ENCODE peak calls at places on chromosomes 5 and 9, in ten cellular contexts. One of them, this sample, is unnamed.

GRCh38 chr9:135833864-135834263 is 73.5 kb downstream of the CAMSAP1 start:
- DNase-seq in activated CD4-positive, alpha-beta T cell treated with anti-CD3 and anti-CD28 coated beads, Interleukin-2, amount 50 U/mL, for 4 hours: no peak
- DNase-seq in central memory CD4-positive, alpha-beta T cell: no peak
- DNase-seq in HuH-7.5: no peak
- DNase-seq in CD4-positive, alpha-beta memory T cell: no peak
- DNase-seq in GDM1: no peak
- DNase-seq in MM.1S: no peak
- DNase-seq in left cardiac atrium: no peak
- DNase-seq in T-helper 9 cell: no peak
- DNase-seq in EL: no peak
- DNase-seq in this sample: no peak

GRCh38 chr5:6747103-6747502 is 33.9 kb downstream of the TENT4A start:
- DNase-seq in CD4-positive, alpha-beta memory T cell: no peak
- DNase-seq in activated CD4-positive, alpha-beta T cell treated with anti-CD3 and anti-CD28 coated beads, Interleukin-2, amount 50 U/mL, for 4 hours: no peak
- DNase-seq in left cardiac atrium: no peak
- DNase-seq in central memory CD4-positive, alpha-beta T cell: no peak
- DNase-seq in T-helper 9 cell: no peak
- DNase-seq in MM.1S: no peak
- DNase-seq in GDM1: no peak
- DNase-seq in EL: no peak
- DNase-seq in HuH-7.5: no peak
- DNase-seq in this sample: no peak

GRCh38 chr9:70795841-70796240 is 325.6 kb downstream of the TRPM3 start:
- DNase-seq in T-helper 9 cell: no peak
- DNase-seq in MM.1S: no peak
- DNase-seq in central memory CD4-positive, alpha-beta T cell: no peak
- DNase-seq in left cardiac atrium: no peak
- DNase-seq in CD4-positive, alpha-beta memory T cell: no peak
- DNase-seq in EL: no peak
- DNase-seq in GDM1: no peak
- DNase-seq in activated CD4-positive, alpha-beta T cell treated with anti-CD3 and anti-CD28 coated beads, Interleukin-2, amount 50 U/mL, for 4 hours: no peak
- DNase-seq in HuH-7.5: no peak
- DNase-seq in this sample: no peak

GRCh38 chr9:1429328-1429727 is 379.2 kb downstream of the DMRT2 start:
- DNase-seq in T-helper 9 cell: no peak
- DNase-seq in EL: peak
- DNase-seq in left cardiac atrium: no peak
- DNase-seq in central memory CD4-positive, alpha-beta T cell: no peak
- DNase-seq in GDM1: no peak
- DNase-seq in activated CD4-positive, alpha-beta T cell treated with anti-CD3 and anti-CD28 coated beads, Interleukin-2, amount 50 U/mL, for 4 hours: no peak
- DNase-seq in HuH-7.5: no peak
- DNase-seq in CD4-positive, alpha-beta memory T cell: no peak
- DNase-seq in MM.1S: no peak
- DNase-seq in this sample: no peak

GRCh38 chr5:95219411-95219810 is 65.5 kb downstream of the MCTP1 start:
- DNase-seq in activated CD4-positive, alpha-beta T cell treated with anti-CD3 and anti-CD28 coated beads, Interleukin-2, amount 50 U/mL, for 4 hours: no peak
- DNase-seq in CD4-positive, alpha-beta memory T cell: no peak
- DNase-seq in EL: no peak
- DNase-seq in HuH-7.5: no peak
- DNase-seq in left cardiac atrium: no peak
- DNase-seq in central memory CD4-positive, alpha-beta T cell: no peak
- DNase-seq in T-helper 9 cell: no peak
- DNase-seq in MM.1S: no peak
- DNase-seq in GDM1: no peak
- DNase-seq in this sample: no peak

GRCh38 chr9:7228786-7229185 is 471.0 kb downstream of the KDM4C start:
- DNase-seq in HuH-7.5: no peak
- DNase-seq in MM.1S: no peak
- DNase-seq in EL: no peak
- DNase-seq in T-helper 9 cell: no peak
- DNase-seq in left cardiac atrium: no peak
- DNase-seq in activated CD4-positive, alpha-beta T cell treated with anti-CD3 and anti-CD28 coated beads, Interleukin-2, amount 50 U/mL, for 4 hours: no peak
- DNase-seq in central memory CD4-positive, alpha-beta T cell: no peak
- DNase-seq in GDM1: no peak
- DNase-seq in CD4-positive, alpha-beta memory T cell: no peak
- DNase-seq in this sample: no peak

GRCh38 chr5:71456362-71456743 is 902 bp downstream of the BDP1 start:
- DNase-seq in activated CD4-positive, alpha-beta T cell treated with anti-CD3 and anti-CD28 coated beads, Interleukin-2, amount 50 U/mL, for 4 hours: no peak
- DNase-seq in GDM1: no peak
- DNase-seq in HuH-7.5: no peak
- DNase-seq in EL: no peak
- DNase-seq in CD4-positive, alpha-beta memory T cell: no peak
- DNase-seq in T-helper 9 cell: no peak
- DNase-seq in MM.1S: peak
- DNase-seq in central memory CD4-positive, alpha-beta T cell: no peak
- DNase-seq in left cardiac atrium: no peak
- DNase-seq in this sample: no peak

GRCh38 chr5:147751156-147751830 is 31.2 kb downstream of the JAKMIP2 start:
- DNase-seq in EL: no peak
- DNase-seq in central memory CD4-positive, alpha-beta T cell: no peak
- DNase-seq in T-helper 9 cell: no peak
- DNase-seq in GDM1: no peak
- DNase-seq in activated CD4-positive, alpha-beta T cell treated with anti-CD3 and anti-CD28 coated beads, Interleukin-2, amount 50 U/mL, for 4 hours: no peak
- DNase-seq in left cardiac atrium: no peak
- DNase-seq in HuH-7.5: no peak
- DNase-seq in MM.1S: no peak
- DNase-seq in CD4-positive, alpha-beta memory T cell: no peak
- DNase-seq in this sample: no peak

GRCh38 chr9:128550226-128550625 is 2.2 kb upstream of the SPTAN1 start:
- DNase-seq in left cardiac atrium: no peak
- DNase-seq in HuH-7.5: no peak
- DNase-seq in EL: no peak
- DNase-seq in MM.1S: no peak
- DNase-seq in central memory CD4-positive, alpha-beta T cell: no peak
- DNase-seq in T-helper 9 cell: no peak
- DNase-seq in activated CD4-positive, alpha-beta T cell treated with anti-CD3 and anti-CD28 coated beads, Interleukin-2, amount 50 U/mL, for 4 hours: peak
- DNase-seq in GDM1: no peak
- DNase-seq in CD4-positive, alpha-beta memory T cell: no peak
- DNase-seq in this sample: no peak

GRCh38 chr9:120708526-120709224 is 5.6 kb downstream of the MEGF9 start:
- DNase-seq in HuH-7.5: no peak
- DNase-seq in MM.1S: no peak
- DNase-seq in left cardiac atrium: no peak
- DNase-seq in activated CD4-positive, alpha-beta T cell treated with anti-CD3 and anti-CD28 coated beads, Interleukin-2, amount 50 U/mL, for 4 hours: no peak
- DNase-seq in central memory CD4-positive, alpha-beta T cell: no peak
- DNase-seq in CD4-positive, alpha-beta memory T cell: no peak
- DNase-seq in GDM1: no peak
- DNase-seq in T-helper 9 cell: no peak
- DNase-seq in EL: peak
- DNase-seq in this sample: no peak

GRCh38 chr5:15885156-15885555 is 294.4 kb downstream of the MARCHF11 start:
- DNase-seq in HuH-7.5: no peak
- DNase-seq in EL: peak
- DNase-seq in T-helper 9 cell: no peak
- DNase-seq in activated CD4-positive, alpha-beta T cell treated with anti-CD3 and anti-CD28 coated beads, Interleukin-2, amount 50 U/mL, for 4 hours: no peak
- DNase-seq in central memory CD4-positive, alpha-beta T cell: no peak
- DNase-seq in MM.1S: no peak
- DNase-seq in GDM1: no peak
- DNase-seq in CD4-positive, alpha-beta memory T cell: no peak
- DNase-seq in left cardiac atrium: no peak
- DNase-seq in this sample: no peak

GRCh38 chr9:135086597-135087488 is 625 bp upstream of the OLFM1 start:
- DNase-seq in T-helper 9 cell: no peak
- DNase-seq in HuH-7.5: no peak
- DNase-seq in MM.1S: no peak
- DNase-seq in central memory CD4-positive, alpha-beta T cell: no peak
- DNase-seq in activated CD4-positive, alpha-beta T cell treated with anti-CD3 and anti-CD28 coated beads, Interleukin-2, amount 50 U/mL, for 4 hours: no peak
- DNase-seq in left cardiac atrium: no peak
- DNase-seq in GDM1: no peak
- DNase-seq in CD4-positive, alpha-beta memory T cell: no peak
- DNase-seq in EL: no peak
- DNase-seq in this sample: no peak

GRCh38 chr5:137561572-137561971 is 62.4 kb upstream of the SPOCK1 start:
- DNase-seq in HuH-7.5: no peak
- DNase-seq in GDM1: no peak
- DNase-seq in CD4-positive, alpha-beta memory T cell: no peak
- DNase-seq in activated CD4-positive, alpha-beta T cell treated with anti-CD3 and anti-CD28 coated beads, Interleukin-2, amount 50 U/mL, for 4 hours: no peak
- DNase-seq in EL: peak
- DNase-seq in T-helper 9 cell: no peak
- DNase-seq in MM.1S: no peak
- DNase-seq in central memory CD4-positive, alpha-beta T cell: no peak
- DNase-seq in left cardiac atrium: no peak
- DNase-seq in this sample: no peak

GRCh38 chr9:134265078-134265477 is 61.2 kb upstream of the RXRA start:
- DNase-seq in left cardiac atrium: no peak
- DNase-seq in MM.1S: no peak
- DNase-seq in CD4-positive, alpha-beta memory T cell: no peak
- DNase-seq in central memory CD4-positive, alpha-beta T cell: no peak
- DNase-seq in HuH-7.5: no peak
- DNase-seq in activated CD4-positive, alpha-beta T cell treated with anti-CD3 and anti-CD28 coated beads, Interleukin-2, amount 50 U/mL, for 4 hours: no peak
- DNase-seq in T-helper 9 cell: no peak
- DNase-seq in EL: no peak
- DNase-seq in GDM1: no peak
- DNase-seq in this sample: no peak

GRCh38 chr9:110255417-110256141 is 728 bp downstream of the TXN start:
- DNase-seq in central memory CD4-positive, alpha-beta T cell: peak
- DNase-seq in MM.1S: peak
- DNase-seq in HuH-7.5: peak
- DNase-seq in left cardiac atrium: peak
- DNase-seq in CD4-positive, alpha-beta memory T cell: peak
- DNase-seq in activated CD4-positive, alpha-beta T cell treated with anti-CD3 and anti-CD28 coated beads, Interleukin-2, amount 50 U/mL, for 4 hours: peak
- DNase-seq in T-helper 9 cell: peak
- DNase-seq in GDM1: no peak
- DNase-seq in EL: peak
- DNase-seq in this sample: no peak

GRCh38 chr9:36840895-36841536 is 193.1 kb downstream of the PAX5 start:
- DNase-seq in CD4-positive, alpha-beta memory T cell: no peak
- DNase-seq in HuH-7.5: peak
- DNase-seq in T-helper 9 cell: no peak
- DNase-seq in GDM1: no peak
- DNase-seq in MM.1S: no peak
- DNase-seq in EL: no peak
- DNase-seq in activated CD4-positive, alpha-beta T cell treated with anti-CD3 and anti-CD28 coated beads, Interleukin-2, amount 50 U/mL, for 4 hours: no peak
- DNase-seq in central memory CD4-positive, alpha-beta T cell: no peak
- DNase-seq in left cardiac atrium: no peak
- DNase-seq in this sample: no peak

GRCh38 chr5:116939641-116940040 is 365.0 kb upstream of the SEMA6A start:
- DNase-seq in MM.1S: no peak
- DNase-seq in central memory CD4-positive, alpha-beta T cell: no peak
- DNase-seq in left cardiac atrium: no peak
- DNase-seq in GDM1: no peak
- DNase-seq in HuH-7.5: no peak
- DNase-seq in T-helper 9 cell: no peak
- DNase-seq in EL: no peak
- DNase-seq in activated CD4-positive, alpha-beta T cell treated with anti-CD3 and anti-CD28 coated beads, Interleukin-2, amount 50 U/mL, for 4 hours: no peak
- DNase-seq in CD4-positive, alpha-beta memory T cell: no peak
- DNase-seq in this sample: no peak

GRCh38 chr5:132022737-132023136 is 11.3 kb upstream of the ACSL6 start:
- DNase-seq in HuH-7.5: no peak
- DNase-seq in EL: no peak
- DNase-seq in T-helper 9 cell: no peak
- DNase-seq in GDM1: no peak
- DNase-seq in activated CD4-positive, alpha-beta T cell treated with anti-CD3 and anti-CD28 coated beads, Interleukin-2, amount 50 U/mL, for 4 hours: no peak
- DNase-seq in left cardiac atrium: no peak
- DNase-seq in central memory CD4-positive, alpha-beta T cell: no peak
- DNase-seq in CD4-positive, alpha-beta memory T cell: no peak
- DNase-seq in MM.1S: no peak
- DNase-seq in this sample: no peak

GRCh38 chr5:180090769-180091546 is 19.4 kb upstream of the RNF130 start:
- DNase-seq in T-helper 9 cell: no peak
- DNase-seq in HuH-7.5: peak
- DNase-seq in left cardiac atrium: no peak
- DNase-seq in MM.1S: peak
- DNase-seq in activated CD4-positive, alpha-beta T cell treated with anti-CD3 and anti-CD28 coated beads, Interleukin-2, amount 50 U/mL, for 4 hours: no peak
- DNase-seq in GDM1: peak
- DNase-seq in central memory CD4-positive, alpha-beta T cell: no peak
- DNase-seq in CD4-positive, alpha-beta memory T cell: no peak
- DNase-seq in EL: peak
- DNase-seq in this sample: no peak

GRCh38 chr5:167294861-167295685 is 996.4 kb upstream of the WWC1 start:
- DNase-seq in HuH-7.5: no peak
- DNase-seq in EL: peak
- DNase-seq in central memory CD4-positive, alpha-beta T cell: no peak
- DNase-seq in left cardiac atrium: no peak
- DNase-seq in GDM1: no peak
- DNase-seq in T-helper 9 cell: no peak
- DNase-seq in activated CD4-positive, alpha-beta T cell treated with anti-CD3 and anti-CD28 coated beads, Interleukin-2, amount 50 U/mL, for 4 hours: no peak
- DNase-seq in MM.1S: no peak
- DNase-seq in CD4-positive, alpha-beta memory T cell: no peak
- DNase-seq in this sample: no peak

GRCh38 chr9:34584970-34585369 is 4.6 kb downstream of the CNTFR start:
- DNase-seq in CD4-positive, alpha-beta memory T cell: no peak
- DNase-seq in left cardiac atrium: no peak
- DNase-seq in MM.1S: no peak
- DNase-seq in EL: no peak
- DNase-seq in activated CD4-positive, alpha-beta T cell treated with anti-CD3 and anti-CD28 coated beads, Interleukin-2, amount 50 U/mL, for 4 hours: no peak
- DNase-seq in central memory CD4-positive, alpha-beta T cell: no peak
- DNase-seq in HuH-7.5: no peak
- DNase-seq in GDM1: no peak
- DNase-seq in T-helper 9 cell: no peak
- DNase-seq in this sample: no peak

GRCh38 chr5:131983244-131983771 is 28.1 kb downstream of the ACSL6 start:
- DNase-seq in EL: no peak
- DNase-seq in MM.1S: no peak
- DNase-seq in HuH-7.5: no peak
- DNase-seq in activated CD4-positive, alpha-beta T cell treated with anti-CD3 and anti-CD28 coated beads, Interleukin-2, amount 50 U/mL, for 4 hours: no peak
- DNase-seq in T-helper 9 cell: no peak
- DNase-seq in left cardiac atrium: no peak
- DNase-seq in CD4-positive, alpha-beta memory T cell: no peak
- DNase-seq in central memory CD4-positive, alpha-beta T cell: no peak
- DNase-seq in GDM1: no peak
- DNase-seq in this sample: no peak

GRCh38 chr5:124773291-124774001 is 27.0 kb upstream of the ZNF608 start:
- DNase-seq in left cardiac atrium: no peak
- DNase-seq in GDM1: no peak
- DNase-seq in EL: no peak
- DNase-seq in T-helper 9 cell: no peak
- DNase-seq in activated CD4-positive, alpha-beta T cell treated with anti-CD3 and anti-CD28 coated beads, Interleukin-2, amount 50 U/mL, for 4 hours: no peak
- DNase-seq in CD4-positive, alpha-beta memory T cell: no peak
- DNase-seq in central memory CD4-positive, alpha-beta T cell: no peak
- DNase-seq in HuH-7.5: no peak
- DNase-seq in MM.1S: no peak
- DNase-seq in this sample: no peak

GRCh38 chr9:114804504-114804903 is 1.3 kb downstream of the TNFSF15 start:
- DNase-seq in T-helper 9 cell: no peak
- DNase-seq in HuH-7.5: peak
- DNase-seq in left cardiac atrium: no peak
- DNase-seq in CD4-positive, alpha-beta memory T cell: no peak
- DNase-seq in central memory CD4-positive, alpha-beta T cell: no peak
- DNase-seq in MM.1S: no peak
- DNase-seq in EL: peak
- DNase-seq in activated CD4-positive, alpha-beta T cell treated with anti-CD3 and anti-CD28 coated beads, Interleukin-2, amount 50 U/mL, for 4 hours: no peak
- DNase-seq in GDM1: no peak
- DNase-seq in this sample: no peak

GRCh38 chr9:120439147-120439546 is 140.8 kb downstream of the CDK5RAP2 start:
- DNase-seq in HuH-7.5: peak
- DNase-seq in EL: peak
- DNase-seq in left cardiac atrium: no peak
- DNase-seq in activated CD4-positive, alpha-beta T cell treated with anti-CD3 and anti-CD28 coated beads, Interleukin-2, amount 50 U/mL, for 4 hours: no peak
- DNase-seq in GDM1: no peak
- DNase-seq in central memory CD4-positive, alpha-beta T cell: no peak
- DNase-seq in CD4-positive, alpha-beta memory T cell: no peak
- DNase-seq in T-helper 9 cell: no peak
- DNase-seq in MM.1S: peak
- DNase-seq in this sample: no peak

GRCh38 chr5:14330729-14331128 is 187.6 kb downstream of the TRIO start:
- DNase-seq in CD4-positive, alpha-beta memory T cell: no peak
- DNase-seq in left cardiac atrium: no peak
- DNase-seq in central memory CD4-positive, alpha-beta T cell: no peak
- DNase-seq in GDM1: no peak
- DNase-seq in EL: no peak
- DNase-seq in HuH-7.5: no peak
- DNase-seq in T-helper 9 cell: no peak
- DNase-seq in activated CD4-positive, alpha-beta T cell treated with anti-CD3 and anti-CD28 coated beads, Interleukin-2, amount 50 U/mL, for 4 hours: no peak
- DNase-seq in MM.1S: no peak
- DNase-seq in this sample: no peak

GRCh38 chr5:149608936-149609502 is 27.7 kb downstream of the ARHGEF37 start:
- DNase-seq in CD4-positive, alpha-beta memory T cell: no peak
- DNase-seq in left cardiac atrium: no peak
- DNase-seq in MM.1S: no peak
- DNase-seq in central memory CD4-positive, alpha-beta T cell: no peak
- DNase-seq in EL: no peak
- DNase-seq in GDM1: no peak
- DNase-seq in HuH-7.5: no peak
- DNase-seq in T-helper 9 cell: no peak
- DNase-seq in activated CD4-positive, alpha-beta T cell treated with anti-CD3 and anti-CD28 coated beads, Interleukin-2, amount 50 U/mL, for 4 hours: no peak
- DNase-seq in this sample: no peak

GRCh38 chr5:153863941-153864340 is 174.8 kb downstream of the FAM114A2 start:
- DNase-seq in HuH-7.5: no peak
- DNase-seq in CD4-positive, alpha-beta memory T cell: no peak
- DNase-seq in EL: no peak
- DNase-seq in central memory CD4-positive, alpha-beta T cell: no peak
- DNase-seq in activated CD4-positive, alpha-beta T cell treated with anti-CD3 and anti-CD28 coated beads, Interleukin-2, amount 50 U/mL, for 4 hours: no peak
- DNase-seq in T-helper 9 cell: no peak
- DNase-seq in GDM1: no peak
- DNase-seq in MM.1S: no peak
- DNase-seq in left cardiac atrium: no peak
- DNase-seq in this sample: no peak